ENCODE peak calls at places on chromosomes 16 and 17, in four cellular contexts. E is colonic mucosa, J is aorta, R is esophagus squamous epithelium. P is an unnamed sample.
A peak's percentile ranks its signal among the peaks of the same experiment; 100 is the strongest.

GRCh38 chr16:74749291-74750055 is 25.1 kb downstream of the FA2H start:
- DNase-seq in E (no peak), J (no peak), R (no peak), P (no peak)

GRCh38 chr17:8789743-8790142 is 9.4 kb downstream of the MFSD6L start:
- DNase-seq in E (no peak), J (no peak), R (no peak), P (no peak)

GRCh38 chr16:2475413-2476344 is 752 bp downstream of the TBC1D24 start:
- DNase-seq in E (no peak), J (no peak), R (no peak), P (no peak)

GRCh38 chr16:50932348-50932916 is 190.5 kb downstream of the CYLD start:
- DNase-seq in E (no peak), J (no peak), R (no peak), P (no peak)

GRCh38 chr17:35315283-35315682 is 58.1 kb downstream of the SLFN11 start:
- DNase-seq in E (no peak), J (peak; percentile 55), R (no peak), P (no peak)

GRCh38 chr16:49280861-49281331 is 742 bp downstream of the CBLN1 start:
- DNase-seq in E (no peak), J (no peak), R (no peak), P (no peak)

GRCh38 chr17:65556014-65556909 is 5.2 kb downstream of the AXIN2 start:
- DNase-seq in E (peak; percentile 97), J (peak; percentile 80), R (no peak), P (peak; percentile 90)

GRCh38 chr16:23137818-23138217 is 11.4 kb downstream of the USP31 start:
- DNase-seq in E (no peak), J (no peak), R (no peak), P (no peak)

GRCh38 chr17:6796887-6797490 is 21.0 kb downstream of the FBXO39 start:
- DNase-seq in E (no peak), J (no peak), R (no peak), P (no peak)

GRCh38 chr16:3977376-3977775 is 96.9 kb upstream of the CREBBP start:
- DNase-seq in E (no peak), J (no peak), R (no peak), P (no peak)

GRCh38 chr16:27706803-27707685 is 157.1 kb downstream of the KATNIP start:
- DNase-seq in E (no peak), J (no peak), R (no peak), P (no peak)

GRCh38 chr16:68406458-68407041 is 41.8 kb downstream of the SMPD3 start:
- DNase-seq in E (no peak), J (no peak), R (no peak), P (no peak)

GRCh38 chr16:85610059-85610445 is 3.1 kb upstream of the GSE1 start:
- DNase-seq in E (peak; percentile 35), J (no peak), R (no peak), P (no peak)

GRCh38 chr16:11705311-11705710 is 37.1 kb downstream of the SNN start:
- DNase-seq in E (no peak), J (no peak), R (no peak), P (no peak)

DNA sequence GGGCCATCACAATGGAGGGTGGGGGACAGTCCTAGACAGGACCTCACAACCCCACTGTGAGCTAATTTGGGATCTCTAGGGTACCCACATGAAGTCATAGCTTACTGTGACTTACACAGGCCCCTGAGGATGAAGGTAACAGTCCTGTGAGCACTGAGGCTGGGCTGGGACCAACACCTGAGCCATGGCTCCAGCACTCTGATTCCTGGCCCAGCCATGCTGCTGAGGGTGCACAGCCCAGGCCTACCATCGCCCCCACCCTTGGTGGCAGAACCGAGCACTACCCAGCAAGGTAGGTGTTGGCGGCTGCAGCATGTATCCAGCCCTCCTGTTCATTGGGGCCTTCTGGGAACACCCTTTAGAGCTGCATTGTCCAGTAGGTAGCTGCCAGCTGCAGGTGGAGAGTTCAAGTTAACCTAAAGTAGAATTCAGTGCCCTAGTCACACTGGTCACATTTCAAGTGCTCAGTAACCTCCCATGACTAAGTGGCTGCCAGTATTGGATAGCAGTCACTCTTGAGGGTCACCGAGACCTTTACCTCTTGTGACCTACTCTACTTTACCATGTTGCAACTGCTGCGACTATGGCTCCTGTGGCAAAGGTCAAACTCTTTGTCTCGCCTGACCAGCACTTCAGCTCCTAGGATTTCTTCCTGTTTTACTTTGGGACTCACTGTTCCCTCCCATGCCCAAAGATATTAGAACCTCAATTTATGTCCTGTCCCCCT is 11.6 kb downstream of the AKAP1 start:
- DNase-seq in E (no peak), J (no peak), R (no peak), P (no peak)
- H3K4me1 ChIP-seq in E (peaks cover 3% of the 10 kb centered on the region), J (peaks cover 13% of the 10 kb centered on the region), R (peaks cover 29% of the 10 kb centered on the region), P (peaks cover 42% of the 10 kb centered on the region)

DNA sequence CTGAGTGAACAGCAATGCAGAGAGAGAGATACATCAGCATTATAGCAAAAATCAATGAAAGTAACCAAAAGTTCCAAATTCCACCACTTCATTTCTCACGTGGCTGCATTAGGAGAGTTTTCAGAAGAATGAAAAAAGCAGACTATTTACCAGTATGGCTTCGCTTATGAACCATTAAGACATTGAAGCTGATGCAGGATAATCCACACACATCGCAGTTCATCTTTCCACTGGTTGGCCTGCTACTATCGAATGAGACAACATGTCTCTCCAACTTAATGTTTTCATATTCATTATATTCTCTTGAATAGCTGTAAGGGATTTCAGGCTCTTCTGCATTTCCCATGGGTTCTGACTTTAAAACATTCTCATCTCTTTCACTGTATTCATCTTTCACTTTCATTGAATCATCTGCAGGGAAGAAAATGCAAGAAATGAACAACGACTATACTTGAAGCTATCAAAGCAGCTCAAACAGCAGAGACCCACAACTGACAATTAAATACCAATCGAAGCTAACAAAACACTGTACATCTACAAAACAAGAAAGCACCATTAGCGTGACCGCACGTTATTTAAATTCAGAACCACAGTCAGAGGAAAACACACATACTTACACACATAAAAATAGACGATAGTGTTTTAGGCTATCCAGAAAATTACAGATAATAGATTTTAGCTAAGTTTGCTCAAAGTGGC is 54.9 kb downstream of the GRB7 start:
- DNase-seq in E (no peak), J (no peak), R (no peak), P (no peak)
- H3K27ac ChIP-seq in E (no peak overlapping the region), J (no peak overlapping the region), R (peak overlapping the region; percentile 10), P (no peak overlapping the region)

GRCh38 chr17:14320734-14321475 is 20.0 kb downstream of the HS3ST3B1 start:
- DNase-seq in E (no peak), J (no peak), R (no peak), P (no peak)

GRCh38 chr17:14318109-14318905 is 17.4 kb downstream of the HS3ST3B1 start:
- DNase-seq in E (no peak), J (no peak), R (no peak), P (no peak)

GRCh38 chr17:14317383-14317782 is 16.5 kb downstream of the HS3ST3B1 start:
- DNase-seq in E (no peak), J (no peak), R (no peak), P (no peak)

GRCh38 chr17:14320098-14320497 is 19.2 kb downstream of the HS3ST3B1 start:
- DNase-seq in E (no peak), J (no peak), R (no peak), P (no peak)

GRCh38 chr17:14318906-14319205 is 18.0 kb downstream of the HS3ST3B1 start:
- DNase-seq in E (no peak), J (no peak), R (no peak), P (no peak)
- H3K4me1 ChIP-seq in E (no peaks in the 10 kb centered on the region), J (no peaks in the 10 kb centered on the region), R (no peaks in the 10 kb centered on the region), P (no peaks in the 10 kb centered on the region)

GRCh38 chr17:1379930-1380313 is 20.1 kb downstream of the YWHAE start:
- DNase-seq in E (no peak), J (no peak), R (no peak), P (no peak)
- H3K27ac ChIP-seq in E (peak overlapping the region; percentile 6), J (no peak overlapping the region), R (peak overlapping the region; percentile 50), P (no peak overlapping the region)

GRCh38 chr17:42061641-42062487 is 11.5 kb upstream of the C17orf113 start:
- DNase-seq in E (no peak), J (no peak), R (no peak), P (no peak)
- H3K4me1 ChIP-seq in E (no peaks in the 10 kb centered on the region), J (no peaks in the 10 kb centered on the region), R (peaks cover 5% of the 10 kb centered on the region), P (no peaks in the 10 kb centered on the region)

GRCh38 chr17:76947771-76948170 is 79.6 kb downstream of the MGAT5B start:
- DNase-seq in E (no peak), J (no peak), R (no peak), P (no peak)

GRCh38 chr17:76944477-76944876 is 76.3 kb downstream of the MGAT5B start:
- DNase-seq in E (no peak), J (no peak), R (no peak), P (no peak)

GRCh38 chr17:76946772-76947135 is 78.5 kb downstream of the MGAT5B start:
- DNase-seq in E (no peak), J (no peak), R (no peak), P (no peak)

GRCh38 chr17:76947309-76947708 is 79.1 kb downstream of the MGAT5B start:
- DNase-seq in E (no peak), J (no peak), R (no peak), P (no peak)

GRCh38 chr17:76946111-76946771 is 78.0 kb downstream of the MGAT5B start:
- DNase-seq in E (no peak), J (no peak), R (no peak), P (no peak)
- H3K27ac ChIP-seq in E (no peak overlapping the region), J (no peak overlapping the region), R (no peak overlapping the region), P (no peak overlapping the region)

DNA sequence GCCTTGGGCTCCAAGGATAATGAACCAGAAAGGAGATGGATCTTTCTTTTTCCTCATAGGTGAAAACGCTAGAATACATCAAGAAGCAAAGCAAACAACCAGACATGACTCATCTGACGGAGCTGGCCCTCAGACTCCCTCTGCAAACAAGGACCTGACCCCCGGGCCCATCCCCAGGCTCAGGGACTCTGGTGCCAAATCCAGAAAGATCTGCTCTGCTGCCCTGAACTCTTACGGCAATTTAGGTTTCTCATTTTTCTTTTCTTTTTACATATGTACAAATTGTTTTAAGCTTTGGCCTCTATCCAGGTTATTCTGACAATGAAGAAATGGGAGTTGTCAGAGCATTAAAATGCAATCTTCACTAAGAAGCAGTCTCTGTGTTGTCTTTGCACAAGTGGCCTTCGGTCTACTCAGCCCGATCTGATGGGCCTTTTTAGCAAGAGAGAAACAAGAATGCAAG is 17.7 kb downstream of the KNOP1 start:
- DNase-seq in E (peak; percentile 74), J (no peak), R (no peak), P (no peak)
- H3K4me1 ChIP-seq in E (peaks cover 30% of the 10 kb centered on the region), J (no peaks in the 10 kb centered on the region), R (peaks cover 67% of the 10 kb centered on the region), P (peaks cover 10% of the 10 kb centered on the region)

DNA sequence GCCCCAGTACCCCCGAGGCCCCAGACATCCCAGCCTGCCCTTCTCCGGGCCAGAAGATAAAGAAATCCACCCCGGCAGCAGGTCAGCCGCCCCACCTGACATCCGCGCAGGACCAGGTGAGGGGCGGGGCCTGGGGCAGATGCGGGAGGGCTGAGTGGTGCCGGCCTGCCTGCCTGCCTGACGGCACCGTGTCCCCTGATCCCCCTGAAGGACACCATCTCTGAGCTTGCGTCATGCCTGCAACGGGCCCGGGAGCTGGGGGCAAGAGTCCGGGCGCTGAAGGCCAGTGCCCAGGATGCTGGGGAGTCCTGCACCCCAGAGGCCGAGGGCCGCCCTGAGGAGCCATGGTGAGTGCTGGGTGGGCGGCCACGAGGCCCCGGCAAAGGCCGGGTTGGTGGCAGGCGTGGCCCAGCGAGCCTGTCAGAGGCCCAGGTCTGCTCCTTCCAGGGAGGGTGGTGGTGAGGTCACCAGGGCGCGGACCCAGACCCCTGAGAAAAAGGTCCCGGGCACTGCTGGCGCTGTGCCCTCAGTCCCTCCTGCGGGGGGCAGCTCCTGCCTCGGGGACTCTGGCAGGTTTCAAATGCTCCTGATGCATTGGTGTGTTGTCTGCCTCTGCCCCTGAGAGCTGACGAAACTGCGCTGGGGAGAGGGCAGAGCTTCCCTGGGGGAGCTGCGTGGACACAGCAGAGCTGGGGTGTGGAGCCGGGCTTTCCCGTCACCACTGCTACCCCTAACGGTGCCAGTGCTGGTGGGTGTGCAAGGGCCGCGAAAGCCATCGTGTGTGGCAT is 1.2 kb downstream of the CDT1 start:
- DNase-seq in E (peak; percentile 69), J (no peak), R (no peak), P (no peak)
- H3K27ac ChIP-seq in E (no peak overlapping the region), J (no peak overlapping the region), R (no peak overlapping the region), P (no peak overlapping the region)

GRCh38 chr16:83743241-83743640 is 64.5 kb upstream of the HSBP1 start:
- DNase-seq in E (no peak), J (no peak), R (no peak), P (no peak)
- H3K4me1 ChIP-seq in E (no peaks in the 10 kb centered on the region), J (no peaks in the 10 kb centered on the region), R (no peaks in the 10 kb centered on the region), P (no peaks in the 10 kb centered on the region)